ENCODE peak calls at places on chromosome 17, in four cellular contexts. Y is prostate gland, R is AG04450, U is AG09309. D is an unnamed sample.

GRCh38 chr17:13204607-13205237 is 186.9 kb upstream of the ELAC2 start:
- DNase-seq in Y (no peak), R (no peak), U (no peak), D (no peak)

GRCh38 chr17:15444805-15445204 is 22.6 kb downstream of the CDRT4 start:
- DNase-seq in Y (no peak), R (no peak), U (no peak), D (no peak)

GRCh38 chr17:28864991-28865849 is 10.4 kb downstream of the ERAL1 start:
- DNase-seq in Y (no peak), R (no peak), U (no peak), D (no peak)

GRCh38 chr17:36923814-36924221 is 13.5 kb upstream of the LHX1 start:
- DNase-seq in Y (no peak), R (no peak), U (no peak), D (no peak)

GRCh38 chr17:17050346-17051345 is 8.4 kb downstream of the MPRIP start:
- DNase-seq in Y (no peak), R (no peak), U (no peak), D (no peak)

GRCh38 chr17:78890111-78890897 is 12.7 kb downstream of the CEP295NL start:
- DNase-seq in Y (no peak), R (no peak), U (no peak), D (no peak)

GRCh38 chr17:69047368-69048263 is 13.1 kb downstream of the ABCA9 start:
- DNase-seq in Y (no peak), R (peak), U (peak), D (no peak)

GRCh38 chr17:39813631-39814030 is 50.5 kb downstream of the IKZF3 start:
- DNase-seq in Y (no peak), R (no peak), U (no peak), D (no peak)

GRCh38 chr17:76543482-76544122 is 3.8 kb downstream of the PRCD start:
- DNase-seq in Y (no peak), R (no peak), U (no peak), D (no peak)

GRCh38 chr17:76994237-76994637 is 126.0 kb downstream of the MGAT5B start:
- DNase-seq in Y (no peak), R (no peak), U (no peak), D (no peak)

GRCh38 chr17:55773671-55774070 is 22.8 kb downstream of the PCTP start:
- DNase-seq in Y (no peak), R (no peak), U (no peak), D (no peak)

GRCh38 chr17:19551708-19552148 is 18.1 kb downstream of the SLC47A1 start:
- DNase-seq in Y (no peak), R (no peak), U (no peak), D (no peak)
- H3K4me3 ChIP-seq in Y (no peak), R (no peak), U (no peak), D (no peak)

DNA sequence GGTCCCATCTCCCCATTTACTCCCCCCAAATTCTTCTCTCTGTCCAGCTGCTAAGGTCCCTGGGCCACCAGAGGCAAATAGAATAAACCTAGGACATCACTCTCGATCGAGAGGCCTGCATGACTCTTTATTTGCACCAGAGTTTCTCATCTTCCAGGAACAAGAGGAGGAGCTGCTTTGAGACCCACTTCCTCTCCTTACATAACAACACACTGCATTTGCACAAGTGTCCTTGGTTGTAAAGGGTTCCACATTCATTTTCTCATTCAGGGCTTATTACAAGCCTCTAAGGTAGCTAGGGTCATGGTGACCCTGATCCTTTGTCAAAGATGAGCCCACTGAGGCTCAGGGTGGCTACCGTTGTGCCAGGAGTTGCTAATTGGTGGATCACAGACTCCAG is 38.1 kb upstream of the RHOT1 start:
- DNase-seq in Y (no peak), R (no peak), U (no peak), D (no peak)
- H3K4me3 ChIP-seq in Y (no peak), R (no peak), U (no peak), D (no peak)

GRCh38 chr17:82372063-82372590 is 562 bp downstream of the UTS2R start:
- DNase-seq in Y (no peak), R (no peak), U (no peak), D (no peak)
- H3K4me3 ChIP-seq in Y (no peak), R (no peak), U (no peak), D (no peak)

GRCh38 chr17:65727243-65727642 is 165.8 kb upstream of the AXIN2 start:
- DNase-seq in Y (no peak), R (no peak), U (no peak), D (no peak)

GRCh38 chr17:65727832-65728231 is 166.4 kb upstream of the AXIN2 start:
- DNase-seq in Y (no peak), R (no peak), U (no peak), D (no peak)

GRCh38 chr17:65730711-65731169 is 169.3 kb upstream of the AXIN2 start:
- DNase-seq in Y (no peak), R (no peak), U (peak), D (no peak)

GRCh38 chr17:65733314-65733713 is 171.9 kb upstream of the AXIN2 start:
- DNase-seq in Y (no peak), R (no peak), U (no peak), D (no peak)

DNA sequence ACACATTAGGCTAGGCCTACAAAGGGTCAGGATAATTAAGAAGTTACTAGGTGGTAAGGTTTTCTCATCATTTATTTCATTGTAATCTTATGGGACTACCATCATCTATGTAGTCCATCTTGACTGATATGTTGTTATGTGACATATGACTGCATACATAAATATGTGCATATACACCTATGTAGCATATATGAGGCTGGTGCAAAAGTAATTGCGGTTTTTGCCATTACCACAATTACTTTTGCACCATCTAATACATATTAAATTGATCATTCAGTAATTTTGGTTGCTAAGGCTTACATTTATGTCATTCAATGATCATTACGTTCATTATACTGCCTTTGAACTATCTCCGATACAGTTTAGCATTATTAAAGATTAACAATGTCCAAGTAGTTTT is 167.8 kb upstream of the AXIN2 start:
- DNase-seq in Y (no peak), R (no peak), U (no peak), D (no peak)
- H3K4me3 ChIP-seq in Y (no peak), R (no peak), U (no peak), D (no peak)

DNA sequence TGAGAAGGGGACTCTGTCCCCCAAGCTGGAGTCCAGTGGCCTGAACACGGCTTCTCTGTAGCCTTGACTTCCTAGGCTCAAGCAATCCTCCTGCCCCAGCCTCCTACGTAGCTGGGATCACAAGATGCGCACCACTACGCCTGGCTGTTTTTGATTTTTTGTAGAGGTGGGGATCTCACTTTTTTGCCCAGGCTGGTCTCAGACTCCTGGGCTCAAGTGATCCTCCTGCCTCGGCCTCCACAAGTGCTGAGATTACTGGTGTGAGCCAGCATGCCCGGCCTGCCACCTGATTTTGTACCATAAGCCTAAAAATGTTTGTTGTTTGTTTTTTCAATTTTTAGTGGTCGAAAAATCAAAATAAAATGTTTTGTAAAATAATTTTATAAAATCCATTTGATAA is 19.2 kb downstream of the PAFAH1B1 start:
- DNase-seq in Y (no peak), R (no peak), U (no peak), D (no peak)
- H3K4me3 ChIP-seq in Y (no peak), R (no peak), U (no peak), D (no peak)

GRCh38 chr17:35731932-35732805 is 730 bp downstream of the RASL10B start:
- DNase-seq in Y (no peak), R (no peak), U (no peak), D (no peak)
- H3K4me3 ChIP-seq in Y (peak), R (peak), U (peak), D (no peak)

DNA sequence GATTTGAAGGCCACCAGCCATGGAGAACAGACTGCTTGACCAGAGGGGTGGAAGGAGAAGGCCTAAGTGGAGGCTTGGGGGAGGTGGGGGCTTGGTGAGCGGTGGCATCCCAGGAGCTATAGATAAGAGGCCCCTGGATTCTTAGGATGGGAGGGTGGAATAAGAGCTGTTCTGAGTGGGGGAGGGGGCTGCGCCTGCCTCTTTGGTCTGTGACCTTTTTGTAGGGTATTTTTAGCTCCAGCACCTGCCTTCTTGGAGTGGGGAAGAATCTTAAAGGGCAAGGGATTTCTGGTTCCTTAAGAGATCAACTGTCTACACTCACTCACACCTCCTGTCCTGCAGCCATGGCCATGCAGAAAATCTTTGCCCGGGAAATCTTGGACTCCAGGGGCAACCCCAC is 567 bp downstream of the ENO3 start:
- DNase-seq in Y (no peak), R (no peak), U (no peak), D (no peak)
- H3K4me3 ChIP-seq in Y (no peak), R (no peak), U (no peak), D (no peak)

DNA sequence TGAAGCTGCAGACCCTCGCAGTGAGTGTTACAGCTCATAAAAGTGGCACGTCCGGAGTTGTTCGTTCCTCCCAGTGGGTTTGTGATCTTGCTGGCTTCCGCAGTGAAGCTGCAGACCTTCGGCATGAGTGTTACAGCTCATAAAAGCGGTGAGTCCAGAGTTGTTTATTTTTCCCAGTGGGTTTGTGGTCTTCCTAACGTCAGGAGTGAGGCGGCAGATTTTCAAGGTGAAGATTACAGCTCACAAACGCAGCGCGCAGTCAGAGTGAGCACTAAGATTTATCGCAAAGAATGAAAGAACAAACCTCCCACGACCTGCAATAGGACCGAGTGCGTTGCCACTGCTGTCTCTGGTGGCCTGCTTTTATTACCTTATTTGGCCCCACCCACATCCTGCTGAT is 90.1 kb upstream of the SHISA6 start:
- DNase-seq in Y (no peak), R (no peak), U (no peak), D (no peak)
- H3K4me3 ChIP-seq in Y (no peak), R (no peak), U (no peak), D (no peak)

GRCh38 chr17:38797091-38797490 is 2.3 kb downstream of the PIP4K2B start:
- DNase-seq in Y (no peak), R (no peak), U (no peak), D (no peak)
- H3K4me3 ChIP-seq in Y (no peak), R (peak), U (no peak), D (no peak)